ENCODE peak calls at places on chromosomes 3 and 15, in nine cellular contexts. J is A549, U is breast epithelium, I is right lobe of liver, X is stomach, T is heart left ventricle, N is ovary, F is lower leg skin, A is endothelial cell of umbilical vein. M is an unnamed sample.

GRCh38 chr3:113660458-113660857 is 36.0 kb downstream of the USF3 start:
- DNase-seq in J (no peak), U (no peak), I (no peak), X (no peak), T (no peak), N (no peak), F (no peak), A (no peak), M (no peak)

GRCh38 chr15:22927761-22928160 is 52.4 kb downstream of the CYFIP1 start:
- DNase-seq in J (no peak), U (no peak), I (no peak), X (no peak), T (no peak), N (no peak), F (no peak), A (no peak), M (no peak)

GRCh38 chr15:51796777-51797474 is 32.5 kb upstream of the TMOD3 start:
- DNase-seq in J (peak; percentile 49), U (no peak), I (peak; percentile 30), X (no peak), T (no peak), N (no peak), F (no peak), A (no peak), M (no peak)

GRCh38 chr3:122021811-122022401 is at the start of gene ILDR1:
- DNase-seq in J (peak; percentile 15), U (peak; percentile 56), I (peak; percentile 31), X (peak; percentile 53), T (no peak), N (no peak), F (no peak), A (no peak), M (peak; percentile 67)

GRCh38 chr3:177420643-177421042 is 223.4 kb upstream of the TBL1XR1 start:
- DNase-seq in J (no peak), U (no peak), I (no peak), X (no peak), T (no peak), N (no peak), F (no peak), A (no peak), M (no peak)

GRCh38 chr3:59709702-59710555 is 660.1 kb upstream of the CFAP20DC start:
- DNase-seq in J (no peak), U (no peak), I (peak; percentile 40), X (peak; percentile 27), T (peak; percentile 74), N (no peak), F (peak; percentile 87), A (no peak), M (no peak)

GRCh38 chr3:54146383-54147239 is 24.3 kb downstream of the CACNA2D3 start:
- DNase-seq in J (peak; percentile 27), U (no peak), I (peak; percentile 77), X (peak; percentile 67), T (peak; percentile 79), N (peak; percentile 52), F (no peak), A (no peak), M (peak; percentile 48)

GRCh38 chr3:111373861-111374260 is 168.1 kb upstream of the CD96 start:
- DNase-seq in J (no peak), U (no peak), I (no peak), X (no peak), T (no peak), N (no peak), F (no peak), A (no peak), M (no peak)

GRCh38 chr3:152737021-152737908 is 97.7 kb upstream of the P2RY1 start:
- DNase-seq in J (no peak), U (no peak), I (no peak), X (no peak), T (no peak), N (no peak), F (no peak), A (no peak), M (no peak)

GRCh38 chr3:152742368-152743347 is 92.3 kb upstream of the P2RY1 start:
- DNase-seq in J (no peak), U (no peak), I (no peak), X (no peak), T (no peak), N (no peak), F (no peak), A (no peak), M (no peak)

DNA sequence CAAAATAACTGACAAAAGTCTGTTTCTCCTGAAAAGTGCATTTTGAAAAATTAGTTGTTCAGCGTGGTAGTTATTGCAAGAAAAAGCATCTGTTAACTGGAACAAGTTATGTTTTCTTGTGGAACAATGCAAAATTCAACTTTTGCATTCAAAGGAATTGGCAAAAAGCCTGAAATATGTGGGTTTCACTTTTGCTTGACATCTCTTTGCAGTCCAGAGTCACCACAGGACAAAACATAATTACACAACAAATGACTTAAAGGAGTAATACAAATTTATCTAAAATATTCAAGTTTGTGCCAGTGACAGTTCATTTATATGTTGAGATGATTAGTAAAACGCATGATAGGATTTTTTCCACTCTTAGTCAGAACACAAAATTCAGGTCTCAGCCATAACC is 96.3 kb upstream of the P2RY1 start:
- DNase-seq in J (no peak), U (no peak), I (no peak), X (no peak), T (no peak), N (no peak), F (no peak), A (peak; percentile 22), M (no peak)
- TF ChIP-seq POLR2A in J (no peak), U (no peak), I (no peak), X (no peak), T (no peak), N (no peak), F (no peak), A (no peak), M (no peak)

GRCh38 chr15:65833501-65834220 is 35.6 kb upstream of the RAB11A start:
- DNase-seq in J (no peak), U (no peak), I (peak; percentile 71), X (peak; percentile 43), T (no peak), N (no peak), F (no peak), A (peak; percentile 66), M (no peak)

GRCh38 chr15:65829150-65829764 is 37.2 kb upstream of the DENND4A start:
- DNase-seq in J (peak; percentile 63), U (no peak), I (no peak), X (no peak), T (no peak), N (no peak), F (peak; percentile 40), A (peak; percentile 63), M (peak; percentile 49)

GRCh38 chr15:65835452-65835851 is 33.8 kb upstream of the RAB11A start:
- DNase-seq in J (no peak), U (no peak), I (no peak), X (no peak), T (no peak), N (no peak), F (no peak), A (no peak), M (peak; percentile 2)

GRCh38 chr15:65834603-65835282 is 34.5 kb upstream of the RAB11A start:
- DNase-seq in J (no peak), U (no peak), I (no peak), X (no peak), T (no peak), N (no peak), F (no peak), A (no peak), M (no peak)

GRCh38 chr15:65832549-65833364 is 36.5 kb upstream of the RAB11A start:
- DNase-seq in J (peak; percentile 99), U (peak; percentile 86), I (peak; percentile 73), X (peak; percentile 89), T (peak; percentile 81), N (peak; percentile 84), F (peak; percentile 95), A (peak; percentile 99), M (peak; percentile 89)
- TF ChIP-seq CTCF in J (peak; percentile 26), U (no peak), I (peak; percentile 14), X (no peak), T (no peak), N (no peak), F (no peak), A (peak; percentile 15), M (peak; percentile 37)

DNA sequence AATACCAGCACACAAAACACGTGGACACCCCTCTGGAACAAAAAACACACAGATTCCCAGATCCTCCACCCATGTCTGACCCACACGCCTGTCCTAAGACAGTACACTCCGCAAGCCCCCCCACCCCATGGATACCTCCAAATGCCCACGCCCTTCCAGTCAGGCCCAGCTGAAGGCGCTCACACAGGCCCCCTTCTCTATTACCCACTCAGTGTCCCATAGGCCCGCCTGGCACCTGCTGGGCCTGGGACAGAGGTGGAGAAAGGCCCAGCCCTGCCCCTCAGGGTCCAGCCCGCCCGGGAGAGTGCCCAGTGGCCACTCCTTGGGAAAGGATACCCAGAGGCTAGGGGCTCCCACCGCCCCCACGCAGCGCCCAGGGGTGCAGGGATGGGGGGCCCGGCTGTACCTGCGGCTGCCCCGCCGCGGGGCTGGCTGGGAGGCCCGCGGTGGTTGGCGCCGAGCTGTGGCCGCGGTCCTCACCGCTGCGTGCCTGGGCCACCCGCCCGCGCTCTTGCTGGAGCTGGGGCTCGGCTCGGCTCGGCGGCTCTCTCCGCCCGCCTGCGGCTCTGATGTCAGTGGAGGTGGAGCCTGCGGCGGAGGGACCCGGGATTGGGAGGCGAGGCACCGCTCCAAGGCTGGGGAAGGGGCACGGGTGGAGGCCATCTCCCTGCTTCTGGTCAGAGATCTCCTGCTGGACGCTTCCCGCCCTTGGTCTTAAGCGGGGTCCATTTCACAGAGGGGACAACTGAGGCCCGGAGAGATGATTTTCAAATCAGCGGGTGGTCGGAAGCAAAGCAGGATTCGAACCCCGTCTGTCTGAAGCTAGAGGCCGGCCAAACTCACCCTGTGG is at the start of gene CAMK1:
- DNase-seq in J (peak; percentile 79), U (peak; percentile 81), I (peak; percentile 91), X (peak; percentile 87), T (peak; percentile 93), N (peak; percentile 91), F (peak; percentile 95), A (peak; percentile 75), M (peak; percentile 53)
- TF ChIP-seq POLR2A in J (peak; percentile 69), U (no peak), I (peak; percentile 94), X (no peak), T (peak; percentile 86), N (peak; percentile 88), F (no peak), A (peak; percentile 79), M (peak; percentile 55)

GRCh38 chr3:140205598-140205997 is 270.6 kb downstream of the CLSTN2 start:
- DNase-seq in J (no peak), U (no peak), I (no peak), X (no peak), T (no peak), N (no peak), F (no peak), A (no peak), M (no peak)

GRCh38 chr3:140204271-140204984 is 269.4 kb downstream of the CLSTN2 start:
- DNase-seq in J (no peak), U (no peak), I (no peak), X (no peak), T (no peak), N (no peak), F (no peak), A (no peak), M (no peak)

GRCh38 chr3:140203510-140203909 is 268.5 kb downstream of the CLSTN2 start:
- DNase-seq in J (no peak), U (no peak), I (no peak), X (no peak), T (no peak), N (no peak), F (no peak), A (no peak), M (no peak)

GRCh38 chr3:140207541-140207940 is 272.6 kb downstream of the CLSTN2 start:
- DNase-seq in J (no peak), U (no peak), I (no peak), X (no peak), T (no peak), N (no peak), F (no peak), A (no peak), M (no peak)

DNA sequence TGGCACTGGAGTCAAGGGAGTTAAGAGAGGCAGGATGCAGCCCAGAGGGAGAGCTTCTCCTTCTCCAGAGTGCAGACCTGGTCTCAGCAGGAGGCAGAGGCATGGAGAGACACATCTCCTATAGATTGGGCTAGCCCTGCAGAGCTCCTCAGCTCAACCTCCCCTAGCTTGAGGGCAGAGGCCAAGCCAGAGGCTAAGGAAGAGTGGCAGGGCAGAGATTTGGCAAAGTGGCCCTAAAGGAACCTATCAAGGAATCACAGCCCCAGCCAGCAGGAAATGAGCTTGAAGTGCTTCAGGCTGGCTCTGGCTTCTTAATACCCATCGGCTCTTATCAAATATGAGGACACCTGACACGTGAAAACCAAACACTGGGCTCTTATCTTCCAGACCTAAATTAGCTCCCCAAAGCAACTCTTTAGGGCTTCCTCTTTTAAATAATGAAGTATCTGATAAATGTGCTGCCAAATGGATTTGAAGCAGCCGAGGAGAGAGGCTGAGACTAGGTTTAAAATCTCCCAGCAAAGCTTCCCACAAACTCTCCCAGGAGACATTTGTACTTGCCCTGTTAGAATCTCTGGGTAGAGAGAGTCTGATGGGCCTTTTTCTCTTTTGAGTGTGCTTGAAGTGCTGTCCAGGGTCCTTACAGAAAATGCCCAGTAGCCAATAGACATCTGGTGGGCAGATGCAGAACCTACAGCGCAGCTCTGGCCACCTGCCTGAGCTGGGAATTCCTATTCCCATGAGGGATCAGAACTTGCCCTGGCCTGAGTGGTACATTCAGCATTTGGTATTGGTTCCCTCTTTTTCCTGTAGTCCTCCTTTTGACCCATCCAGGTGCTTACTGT is 271.4 kb downstream of the CLSTN2 start:
- DNase-seq in J (no peak), U (no peak), I (no peak), X (no peak), T (no peak), N (no peak), F (no peak), A (no peak), M (no peak)
- TF ChIP-seq CTCF in J (no peak), U (no peak), I (no peak), X (no peak), T (peak; percentile 18), N (no peak), F (no peak), A (no peak), M (no peak)

M was measured in Peyer's patch.